ENCODE peak calls at places on chromosomes 4 and X, in five cellular contexts. G, I, B, R and K are unnamed samples.

GRCh38 chr4:94332983-94333590 is 9.5 kb downstream of the HPGDS start:
- DNase-seq in G (no peak), I (no peak), B (no peak), R (peak), K (no peak)

GRCh38 chrX:110180928-110181310 is 137.0 kb downstream of the AMMECR1 start:
- DNase-seq in G (no peak), I (no peak), B (no peak), R (no peak), K (no peak)

GRCh38 chr4:87042986-87043820 is 108.4 kb downstream of the AFF1 start:
- DNase-seq in G (no peak), I (no peak), B (no peak), R (no peak), K (no peak)

GRCh38 chr4:87532907-87533306 is 3.7 kb upstream of the SPARCL1 start:
- DNase-seq in G (no peak), I (no peak), B (no peak), R (no peak), K (no peak)

GRCh38 chr4:24067781-24068193 is 177.9 kb upstream of the PPARGC1A start:
- DNase-seq in G (peak), I (peak), B (no peak), R (no peak), K (peak)

GRCh38 chr4:6960628-6961027 is 51.0 kb downstream of the TBC1D14 start:
- DNase-seq in G (no peak), I (no peak), B (no peak), R (no peak), K (no peak)

GRCh38 chr4:54118850-54119589 is 19.1 kb downstream of the GSX2 start:
- DNase-seq in G (no peak), I (no peak), B (no peak), R (no peak), K (no peak)

GRCh38 chr4:7759635-7760034 is 180.0 kb downstream of the AFAP1 start:
- DNase-seq in G (no peak), I (no peak), B (no peak), R (no peak), K (no peak)

GRCh38 chrX:16946971-16947562 is 609 bp downstream of the REPS2 start:
- DNase-seq in G (no peak), I (no peak), B (no peak), R (no peak), K (no peak)

GRCh38 chr4:151627491-151627890 is 133.3 kb downstream of the GATB start:
- DNase-seq in G (no peak), I (no peak), B (no peak), R (no peak), K (no peak)

GRCh38 chrX:39519566-39520301 is 578.0 kb downstream of the BCOR start:
- DNase-seq in G (no peak), I (peak), B (no peak), R (no peak), K (peak)

GRCh38 chrX:123267220-123267619 is 83.1 kb downstream of the GRIA3 start:
- DNase-seq in G (no peak), I (no peak), B (no peak), R (no peak), K (no peak)

GRCh38 chrX:46588263-46588662 is 14.7 kb downstream of the CHST7 start:
- DNase-seq in G (no peak), I (peak), B (no peak), R (no peak), K (no peak)

GRCh38 chrX:11899091-11899490 is 141.1 kb downstream of the MSL3 start:
- DNase-seq in G (peak), I (no peak), B (no peak), R (no peak), K (no peak)

GRCh38 chr4:131093303-131093702 is 1997.4 kb downstream of the C4orf33 start:
- DNase-seq in G (no peak), I (no peak), B (no peak), R (no peak), K (no peak)

GRCh38 chr4:24024597-24024996 is 134.8 kb upstream of the PPARGC1A start:
- DNase-seq in G (peak), I (no peak), B (no peak), R (no peak), K (no peak)

GRCh38 chrX:84729809-84730208 is 227.6 kb upstream of the HDX start:
- DNase-seq in G (no peak), I (no peak), B (no peak), R (peak), K (peak)

GRCh38 chr4:26238782-26239647 is 81.8 kb upstream of the RBPJ start:
- DNase-seq in G (peak), I (no peak), B (no peak), R (peak), K (peak)

GRCh38 chrX:3743821-3744439 is 30.5 kb upstream of the PRKX start:
- DNase-seq in G (no peak), I (no peak), B (no peak), R (no peak), K (no peak)

GRCh38 chr4:27000820-27001219 is 140.2 kb downstream of the STIM2 start:
- DNase-seq in G (no peak), I (no peak), B (no peak), R (no peak), K (peak)

GRCh38 chr4:11730545-11730944 is 301.9 kb upstream of the HS3ST1 start:
- DNase-seq in G (no peak), I (no peak), B (no peak), R (no peak), K (no peak)

GRCh38 chr4:181939199-181939945 is 303.8 kb upstream of the TENM3 start:
- DNase-seq in G (no peak), I (no peak), B (no peak), R (no peak), K (no peak)

GRCh38 chrX:40098264-40099045 is 697 bp upstream of the BCOR start:
- DNase-seq in G (no peak), I (peak), B (no peak), R (no peak), K (peak)

GRCh38 chrX:9293051-9293496 is 171.8 kb upstream of the TBL1X start:
- DNase-seq in G (no peak), I (no peak), B (no peak), R (no peak), K (peak)

DNA sequence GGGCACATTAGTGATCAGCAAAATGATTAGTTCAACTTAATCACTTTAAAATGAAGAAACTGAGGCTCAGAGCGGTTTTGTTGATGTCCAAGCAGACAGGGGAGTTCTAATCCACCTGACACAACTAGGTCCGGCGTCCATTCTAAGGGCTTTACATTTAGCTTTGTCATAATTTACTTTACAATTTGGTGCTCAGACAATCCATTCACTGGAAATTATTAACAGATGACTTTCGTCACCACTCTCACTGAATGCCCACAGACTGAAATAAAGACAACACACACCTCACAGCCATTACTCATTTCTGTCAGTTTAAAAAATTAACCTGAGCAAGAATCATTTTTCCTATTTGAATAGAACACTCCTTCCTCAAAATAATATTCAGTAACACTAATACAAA is 10.8 kb downstream of the NR3C2 start:
- DNase-seq in G (no peak), I (no peak), B (no peak), R (no peak), K (no peak)
- H3K4me3 ChIP-seq in G (no peak), I (no peak), B (no peak), R (no peak), K (no peak)

GRCh38 chr4:183546376-183546775 is 41.5 kb downstream of the ING2 start:
- DNase-seq in G (no peak), I (no peak), B (no peak), R (no peak), K (no peak)

GRCh38 chr4:183544109-183544508 is 39.3 kb downstream of the ING2 start:
- DNase-seq in G (no peak), I (no peak), B (no peak), R (no peak), K (no peak)

GRCh38 chr4:183541081-183542045 is 36.5 kb downstream of the ING2 start:
- DNase-seq in G (peak), I (no peak), B (no peak), R (peak), K (no peak)

DNA sequence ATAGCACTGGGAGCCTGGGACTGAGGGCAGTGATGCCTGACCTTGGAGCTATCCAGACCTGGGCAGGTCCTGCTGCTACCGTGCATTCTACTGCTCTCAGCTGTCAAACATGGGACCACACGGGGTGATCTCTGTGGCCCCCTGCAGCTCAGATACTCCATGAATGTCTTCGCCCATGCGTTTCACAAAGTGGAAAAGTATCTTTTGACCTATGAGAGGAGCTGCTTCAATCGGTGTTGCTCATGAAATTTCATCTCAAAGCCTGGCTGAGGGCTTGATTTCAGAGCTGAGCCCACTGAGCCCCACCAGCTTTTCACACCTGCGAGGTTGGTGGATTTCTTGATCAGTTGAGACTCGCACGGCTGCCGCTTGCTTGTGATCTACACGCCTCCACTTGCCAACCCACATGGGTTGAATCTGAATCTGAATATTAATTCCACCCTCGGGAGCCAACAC is 35.7 kb downstream of the ING2 start:
- DNase-seq in G (no peak), I (no peak), B (no peak), R (no peak), K (no peak)
- H3K4me3 ChIP-seq in G (no peak), I (no peak), B (no peak), R (no peak), K (no peak)

DNA sequence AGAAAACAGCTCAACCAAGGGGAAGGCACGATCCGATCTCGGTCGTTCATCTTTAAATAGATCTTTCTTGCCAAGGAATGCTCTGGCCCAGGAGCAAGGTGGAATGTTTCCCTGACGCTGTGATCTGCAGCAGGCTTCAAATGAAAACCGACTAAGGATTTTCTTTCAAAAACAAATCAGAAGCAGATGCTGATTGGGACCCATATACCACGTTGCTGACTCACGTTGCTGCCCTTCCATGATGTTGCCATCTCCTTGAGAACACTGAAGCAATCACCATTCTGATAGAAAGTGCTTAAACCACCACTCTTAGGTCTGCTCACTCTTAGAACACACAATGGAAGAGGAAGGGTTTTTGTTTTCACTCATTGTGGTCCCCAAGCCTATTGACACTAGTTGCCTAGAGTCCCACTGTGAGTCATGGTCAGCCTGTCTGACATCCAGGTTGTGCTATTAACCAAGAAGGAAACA is 26.1 kb downstream of the LAMTOR3 start:
- DNase-seq in G (no peak), I (no peak), B (no peak), R (no peak), K (no peak)
- H3K4me3 ChIP-seq in G (no peak), I (no peak), B (no peak), R (no peak), K (no peak)

GRCh38 chr4:185774815-185775684 is 36.9 kb downstream of the SORBS2 start:
- DNase-seq in G (peak), I (no peak), B (no peak), R (no peak), K (no peak)
- H3K4me3 ChIP-seq in G (peak), I (peak), B (peak), R (no peak), K (no peak)

GRCh38 chr4:187484186-187484585 is 511.4 kb upstream of the ZFP42 start:
- DNase-seq in G (no peak), I (no peak), B (no peak), R (no peak), K (no peak)

GRCh38 chr4:187478292-187479205 is 517.0 kb upstream of the ZFP42 start:
- DNase-seq in G (no peak), I (no peak), B (no peak), R (no peak), K (no peak)

GRCh38 chr4:187477224-187477623 is 518.3 kb upstream of the ZFP42 start:
- DNase-seq in G (no peak), I (no peak), B (no peak), R (no peak), K (no peak)

GRCh38 chr4:187475901-187476300 is 519.7 kb upstream of the ZFP42 start:
- DNase-seq in G (no peak), I (no peak), B (no peak), R (no peak), K (no peak)

DNA sequence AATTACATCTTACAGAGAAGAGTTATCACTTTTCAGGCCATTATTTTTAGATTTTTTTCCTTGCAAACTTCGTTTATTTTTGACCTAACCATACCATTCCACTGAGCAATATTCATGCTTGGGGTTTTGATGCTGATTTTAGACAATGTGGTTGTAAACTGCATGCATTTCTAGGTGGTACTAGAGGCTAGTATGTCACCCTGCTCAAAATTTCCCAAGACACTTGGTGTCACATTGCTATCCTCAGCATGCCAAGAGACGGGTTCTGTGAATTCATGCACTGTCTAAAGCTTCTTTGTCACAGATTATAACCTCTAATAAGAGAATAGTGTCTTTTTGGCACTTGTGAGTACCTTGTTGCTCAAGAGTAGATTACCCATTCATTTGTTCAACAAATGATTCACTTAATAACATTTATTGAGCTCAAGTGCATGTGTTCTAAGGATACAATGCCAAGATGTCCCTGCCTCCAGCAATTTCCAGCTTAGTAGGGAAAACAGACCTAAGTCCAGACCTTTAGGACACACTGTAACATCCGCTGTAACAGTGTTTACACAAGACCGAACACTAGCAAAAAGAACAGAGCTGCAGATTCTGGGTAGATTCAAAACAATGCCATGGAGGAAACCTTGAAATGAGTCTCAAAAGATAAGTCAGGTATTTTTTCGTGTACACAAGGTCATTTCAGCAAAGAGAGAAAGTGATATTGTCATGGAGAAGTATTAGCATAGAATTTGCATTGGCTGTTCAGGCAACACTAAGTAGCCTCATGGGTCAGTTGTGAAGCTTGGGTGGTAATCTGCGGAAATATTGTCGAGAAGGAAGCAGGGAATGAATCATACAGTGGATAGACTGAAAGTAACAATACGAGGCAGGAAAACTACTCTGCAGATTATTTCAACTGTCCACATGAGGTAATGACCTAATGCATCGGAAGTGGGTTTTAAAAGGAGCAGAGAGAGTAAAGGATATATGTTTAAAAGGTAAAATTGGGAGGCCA is 515.1 kb upstream of the ZFP42 start:
- DNase-seq in G (no peak), I (no peak), B (no peak), R (no peak), K (no peak)
- H3K4me3 ChIP-seq in G (no peak), I (no peak), B (no peak), R (no peak), K (no peak)